ENCODE peak calls at places on chromosomes 1 and 21, in four cellular contexts. J, K, W and S are unnamed samples.

GRCh38 chr1:153312569-153313186 is at the start of gene PGLYRP3:
- DNase-seq in J (no peak), K (no peak), W (no peak), S (no peak)

GRCh38 chr1:218967836-218968235 is 205.8 kb upstream of the LYPLAL1 start:
- DNase-seq in W (no peak), J (no peak), K (no peak), S (peak)

GRCh38 chr1:7608628-7609295 is 162.3 kb upstream of the VAMP3 start:
- DNase-seq in J (no peak), W (peak), K (no peak), S (no peak)

GRCh38 chr1:15540201-15540600 is 13.6 kb downstream of the DNAJC16 start:
- DNase-seq in W (no peak), K (peak), J (no peak), S (peak)

GRCh38 chr1:62368989-62369388 is 49.8 kb upstream of the KANK4 start:
- DNase-seq in J (no peak), K (no peak), W (no peak), S (no peak)

GRCh38 chr1:100860397-100860991 is 34.1 kb downstream of the EXTL2 start:
- DNase-seq in W (no peak), J (no peak), K (peak), S (peak)

GRCh38 chr1:240194120-240194519 is 102.4 kb downstream of the FMN2 start:
- DNase-seq in W (no peak), K (peak), J (no peak), S (no peak)

GRCh38 chr1:88985692-88986091 is 6.7 kb downstream of the KYAT3 start:
- DNase-seq in J (no peak), K (no peak), W (no peak), S (no peak)

GRCh38 chr21:45050786-45051489 is 23.4 kb upstream of the ADARB1 start:
- DNase-seq in J (no peak), W (peak), K (peak), S (peak)

GRCh38 chr1:15943515-15944307 is 32.2 kb downstream of the ZBTB17 start:
- DNase-seq in J (no peak), W (no peak), K (no peak), S (no peak)

GRCh38 chr1:217889401-217889800 is 258.3 kb downstream of the SPATA17 start:
- DNase-seq in K (peak), W (no peak), J (no peak), S (no peak)

GRCh38 chr1:102500795-102501194 is 504.1 kb upstream of the OLFM3 start:
- DNase-seq in W (no peak), K (no peak), J (no peak), S (no peak)

GRCh38 chr1:169090308-169090899 is 16.1 kb upstream of the ATP1B1 start:
- DNase-seq in J (no peak), W (no peak), K (no peak), S (no peak)

GRCh38 chr21:21612446-21612845 is 614.2 kb downstream of the NCAM2 start:
- DNase-seq in J (no peak), W (no peak), K (peak), S (peak)

GRCh38 chr1:96722161-96722908 is 751 bp downstream of the PTBP2 start:
- DNase-seq in K (peak), W (peak), J (peak), S (peak)

GRCh38 chr1:212457740-212458338 is 25.1 kb downstream of the NENF start:
- DNase-seq in W (no peak), K (peak), J (peak), S (peak)

GRCh38 chr1:89844860-89845259 is 24.0 kb downstream of the LRRC8D start:
- DNase-seq in J (no peak), W (no peak), K (no peak), S (no peak)

GRCh38 chr1:119209943-119210342 is 69.5 kb upstream of the WARS2 start:
- DNase-seq in K (peak), J (no peak), W (no peak), S (peak)

GRCh38 chr1:219385786-219386427 is 212.2 kb downstream of the LYPLAL1 start:
- DNase-seq in J (peak), W (peak), K (peak), S (peak)

GRCh38 chr1:225572422-225572821 is 80.5 kb downstream of the ENAH start:
- DNase-seq in K (peak), J (no peak), W (no peak), S (peak)

GRCh38 chr1:218397752-218398339 is 52.7 kb downstream of the TGFB2 start:
- DNase-seq in J (no peak), K (peak), W (no peak), S (peak)

GRCh38 chr1:207996632-207997031 is 85.7 kb upstream of the CD34 start:
- DNase-seq in W (no peak), K (no peak), J (no peak), S (no peak)

GRCh38 chr1:166836733-166837132 is 2.5 kb upstream of the POGK start:
- DNase-seq in J (no peak), W (no peak), K (peak), S (no peak)

GRCh38 chr1:63023182-63023581 is 239.2 kb downstream of the ATG4C start:
- DNase-seq in K (no peak), W (no peak), J (no peak), S (no peak)

GRCh38 chr1:200367841-200368534 is 41.8 kb downstream of the ZNF281 start:
- DNase-seq in K (peak), J (no peak), W (no peak), S (peak)

GRCh38 chr1:42529724-42530161 is 66.7 kb downstream of the CCDC30 start:
- DNase-seq in J (no peak), K (peak), W (no peak), S (peak)

GRCh38 chr1:224852901-224853568 is 76.4 kb upstream of the DNAH14 start:
- DNase-seq in W (no peak), J (no peak), K (peak), S (peak)

GRCh38 chr1:49060766-49061165 is 284.1 kb upstream of the BEND5 start:
- DNase-seq in W (no peak), J (no peak), K (peak), S (no peak)

GRCh38 chr1:186244825-186245224 is 130.2 kb downstream of the TPR start:
- DNase-seq in W (no peak), K (no peak), J (no peak), S (no peak)

GRCh38 chr1:204924013-204924759 is 53.5 kb downstream of the NFASC start:
- DNase-seq in W (no peak), K (peak), J (no peak), S (peak)

DNA sequence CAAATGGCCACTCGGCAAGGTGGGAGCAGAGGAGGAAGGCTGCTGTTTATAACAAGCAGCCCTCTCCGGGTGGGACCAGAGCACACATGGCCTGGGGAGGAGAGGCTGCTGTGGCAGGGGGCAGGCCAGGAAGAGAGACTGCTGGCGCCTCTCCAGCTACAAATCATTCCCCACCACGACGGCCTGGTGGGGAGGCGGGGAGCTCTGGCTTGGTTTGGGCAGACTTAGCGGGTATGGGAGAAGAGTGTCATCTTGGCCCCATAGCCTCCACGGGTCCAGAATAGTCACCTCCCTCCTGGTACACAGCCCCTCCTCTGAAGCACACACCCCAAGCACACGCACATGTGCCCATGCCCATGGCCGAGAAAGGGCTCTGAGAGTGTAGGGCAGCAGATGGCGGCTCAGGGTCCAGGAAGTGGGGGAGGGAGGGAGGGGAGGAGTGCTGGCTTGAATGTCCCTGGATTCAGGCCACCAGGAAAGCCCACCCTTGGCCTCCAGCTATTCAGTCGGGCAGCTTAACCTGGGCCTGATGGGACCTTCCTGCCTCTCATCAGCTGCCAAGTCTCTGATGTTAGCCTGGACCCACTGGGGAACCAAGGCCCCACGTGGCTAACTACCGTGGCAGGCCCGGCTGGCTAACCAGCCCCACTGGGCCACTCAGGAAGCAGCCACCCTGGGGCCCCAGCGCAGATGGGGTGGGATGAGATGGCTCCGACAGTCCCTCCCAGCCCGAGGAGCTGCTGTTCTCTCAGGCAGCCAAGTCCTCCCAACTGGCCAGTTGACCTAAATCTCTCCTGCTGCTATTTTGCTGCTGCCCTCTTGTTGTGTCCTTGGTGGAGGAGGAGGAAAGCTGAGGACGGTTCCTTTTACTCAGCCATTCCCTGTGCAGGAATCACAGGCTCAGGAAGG is 10.9 kb downstream of the LRP8 start:
- DNase-seq in J (no peak), K (no peak), W (no peak), S (no peak)
- H3K27ac ChIP-seq in J (no peak), K (no peak), W (peak), S (no peak)

GRCh38 chr1:11735854-11736745 is at the start of gene AGTRAP:
- DNase-seq in K (peak), W (peak), J (peak), S (peak)
- H3K4me3 ChIP-seq in K (peak), W (peak), J (peak), S (peak)

GRCh38 chr1:97986041-97987005 is 65.5 kb upstream of the DPYD start:
- DNase-seq in W (no peak), K (peak), J (no peak), S (no peak)
- H3K27ac ChIP-seq in W (no peak), K (peak), J (no peak), S (no peak)

GRCh38 chr21:39386194-39386593 is 37.3 kb upstream of the HMGN1 start:
- DNase-seq in W (peak), K (no peak), J (peak), S (no peak)
- H3K4me3 ChIP-seq in W (peak), K (peak), J (peak), S (peak)

DNA sequence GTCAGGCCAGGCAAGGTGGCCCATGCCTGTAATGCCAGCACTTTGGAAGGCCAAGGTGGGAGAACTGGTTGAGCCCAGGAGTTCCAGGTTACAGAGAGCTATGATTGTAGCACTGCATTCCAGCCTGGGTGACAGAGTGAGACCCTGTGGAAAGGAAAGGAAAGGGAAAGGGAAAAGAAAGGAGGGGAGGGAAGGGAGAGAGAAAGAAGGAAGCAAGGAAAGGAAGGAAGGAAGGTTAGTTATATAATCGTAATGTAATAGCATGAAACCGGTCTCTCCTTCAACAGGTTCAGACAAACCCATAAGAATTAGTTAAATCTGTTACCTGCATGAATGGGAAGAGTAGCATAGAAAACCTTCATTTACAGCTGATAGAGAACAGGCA is 1.2 kb upstream of the PAQR7 start:
- DNase-seq in J (no peak), K (no peak), W (no peak), S (no peak)
- H3K27ac ChIP-seq in J (no peak), K (no peak), W (peak), S (no peak)

GRCh38 chr1:43558346-43558841 is 27.7 kb downstream of the PTPRF start:
- DNase-seq in J (no peak), K (peak), W (no peak), S (no peak)

GRCh38 chr1:43559714-43560113 is 29.0 kb downstream of the PTPRF start:
- DNase-seq in K (no peak), W (no peak), J (no peak), S (no peak)

GRCh38 chr1:43556772-43557171 is 26.1 kb downstream of the PTPRF start:
- DNase-seq in W (no peak), J (no peak), K (no peak), S (no peak)

GRCh38 chr1:43560286-43560685 is 29.6 kb downstream of the PTPRF start:
- DNase-seq in J (no peak), K (no peak), W (no peak), S (no peak)

DNA sequence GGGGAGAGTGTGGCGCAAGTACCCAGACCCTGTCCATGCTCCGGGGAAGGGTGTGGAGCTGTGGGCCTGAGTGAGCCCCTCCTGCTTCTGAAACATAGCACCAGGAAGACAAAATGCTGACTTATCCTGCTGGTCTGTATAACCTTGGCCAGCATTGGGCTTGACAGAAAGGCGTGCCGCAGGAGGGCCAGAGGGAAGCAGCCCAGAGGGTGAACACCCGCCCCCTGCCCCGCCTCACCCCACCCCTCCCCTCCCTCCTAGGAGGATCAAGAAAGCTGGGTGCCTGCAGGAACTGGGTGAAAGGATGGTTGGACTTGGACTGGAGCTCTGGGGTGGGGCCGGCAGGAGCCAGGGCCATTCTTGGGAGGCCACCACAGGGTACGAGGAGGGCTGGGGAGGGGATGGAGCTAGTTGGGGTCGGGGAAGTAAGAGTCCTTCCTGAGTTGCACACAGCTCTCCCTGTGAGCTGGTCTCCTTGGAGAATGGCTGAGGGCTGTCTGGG is 27.1 kb downstream of the PTPRF start:
- DNase-seq in W (no peak), J (no peak), K (peak), S (no peak)
- H3K4me3 ChIP-seq in W (no peak), J (no peak), K (no peak), S (no peak)